ENCODE peak calls at places on chromosomes 13 and 19, in seven cellular contexts. V, U, D, X, L, H and K are unnamed samples.

GRCh38 chr19:3976495-3977241 is 5.8 kb upstream of the DAPK3 start:
- DNase-seq in X (no peak), H (no peak), L (no peak), D (no peak), V (no peak), U (peak; percentile 91), K (no peak)

GRCh38 chr19:29329460-29330134 is 116.6 kb upstream of the UQCRFS1 start:
- DNase-seq in X (no peak), D (no peak), V (no peak), U (no peak), H (no peak), L (no peak), K (no peak)

GRCh38 chr19:54209058-54209747 is 8.5 kb downstream of the RPS9 start:
- DNase-seq in D (no peak), V (no peak), U (no peak), H (no peak), L (no peak), X (peak; percentile 83), K (no peak)

GRCh38 chr19:6752257-6753177 is 13.0 kb downstream of the TRIP10 start:
- DNase-seq in V (no peak), H (no peak), L (no peak), D (no peak), X (peak; percentile 76), U (no peak), K (no peak)

GRCh38 chr13:45623516-45624090 is 8.1 kb upstream of the ERICH6B start:
- DNase-seq in X (no peak), D (no peak), V (no peak), H (peak; percentile 24), L (peak; percentile 30), U (no peak), K (no peak)

GRCh38 chr13:84925443-84925842 is 873.8 kb downstream of the SLITRK6 start:
- DNase-seq in U (no peak), L (peak; percentile 89), V (no peak), D (no peak), X (no peak), H (no peak), K (no peak)

GRCh38 chr19:30227661-30228112 is 144.5 kb upstream of the ZNF536 start:
- DNase-seq in U (peak; percentile 73), L (no peak), V (peak; percentile 22), X (peak; percentile 82), H (peak; percentile 41), D (no peak), K (no peak)

GRCh38 chr13:81987159-81987558 is 1646.2 kb upstream of the SPRY2 start:
- DNase-seq in D (no peak), U (no peak), V (no peak), X (no peak), H (no peak), L (peak; percentile 3), K (no peak)

GRCh38 chr13:29929062-29929847 is 78.8 kb upstream of the UBL3 start:
- DNase-seq in L (no peak), V (no peak), X (no peak), D (no peak), U (no peak), H (no peak), K (no peak)

GRCh38 chr19:2494084-2494446 is 18.1 kb downstream of the GADD45B start:
- DNase-seq in D (no peak), U (no peak), V (no peak), H (peak; percentile 72), X (no peak), L (no peak), K (no peak)

GRCh38 chr19:45340232-45340898 is at the start of gene KLC3:
- DNase-seq in L (peak; percentile 29), X (peak; percentile 68), V (no peak), U (no peak), H (no peak), D (peak; percentile 53), K (no peak)

GRCh38 chr19:23772668-23773063 is 14.0 kb upstream of the ZNF681 start:
- DNase-seq in D (no peak), L (no peak), H (no peak), U (no peak), X (no peak), V (no peak), K (no peak)

GRCh38 chr13:110811008-110811720 is 97.7 kb downstream of the ING1 start:
- DNase-seq in H (no peak), L (no peak), X (no peak), U (no peak), D (no peak), V (no peak), K (no peak)

GRCh38 chr19:23527797-23528196 is 132.5 kb upstream of the ZNF91 start:
- DNase-seq in L (no peak), X (no peak), V (no peak), U (no peak), D (no peak), H (no peak), K (no peak)

GRCh38 chr13:20182231-20182846 is 10.4 kb downstream of the GJB2 start:
- DNase-seq in L (peak; percentile 70), X (no peak), D (peak; percentile 62), H (peak; percentile 76), V (no peak), U (no peak), K (no peak)

GRCh38 chr13:24233351-24233901 is 72.9 kb downstream of the SPATA13 start:
- DNase-seq in X (no peak), V (peak; percentile 45), L (no peak), U (no peak), D (no peak), H (peak; percentile 64), K (no peak)

GRCh38 chr13:60051754-60052153 is 112.0 kb downstream of the DIAPH3 start:
- DNase-seq in X (no peak), L (no peak), H (no peak), V (no peak), U (no peak), D (no peak), K (no peak)

GRCh38 chr13:99307247-99307646 is at the start of gene GPR183:
- DNase-seq in H (peak; percentile 74), X (no peak), D (no peak), U (no peak), L (peak; percentile 30), V (no peak), K (no peak)

GRCh38 chr13:69423844-69424243 is 683.8 kb upstream of the ATXN8OS start:
- DNase-seq in U (no peak), X (no peak), H (no peak), L (no peak), V (no peak), D (no peak), K (no peak)

GRCh38 chr13:44969858-44970484 is 19.3 kb downstream of the NUFIP1 start:
- DNase-seq in H (peak; percentile 68), X (no peak), U (no peak), L (peak; percentile 51), D (no peak), V (no peak), K (peak; percentile 23)

GRCh38 chr19:719081-719512 is 10.4 kb downstream of the PALM start:
- DNase-seq in L (no peak), V (peak; percentile 84), X (no peak), D (no peak), H (peak; percentile 63), U (peak; percentile 82), K (no peak)

GRCh38 chr19:18848860-18849661 is 17.3 kb downstream of the UPF1 start:
- DNase-seq in D (no peak), L (no peak), X (peak; percentile 89), H (peak; percentile 56), V (peak; percentile 69), U (peak; percentile 85), K (no peak)

GRCh38 chr13:52051400-52051799 is 26.9 kb downstream of the UTP14C start:
- DNase-seq in X (no peak), D (no peak), V (no peak), U (no peak), H (no peak), L (no peak), K (no peak)

GRCh38 chr13:90757127-90757680 is 590.3 kb upstream of the MIR17HG start:
- DNase-seq in X (no peak), D (no peak), L (peak; percentile 3), V (no peak), U (no peak), H (peak; percentile 31), K (no peak)

DNA sequence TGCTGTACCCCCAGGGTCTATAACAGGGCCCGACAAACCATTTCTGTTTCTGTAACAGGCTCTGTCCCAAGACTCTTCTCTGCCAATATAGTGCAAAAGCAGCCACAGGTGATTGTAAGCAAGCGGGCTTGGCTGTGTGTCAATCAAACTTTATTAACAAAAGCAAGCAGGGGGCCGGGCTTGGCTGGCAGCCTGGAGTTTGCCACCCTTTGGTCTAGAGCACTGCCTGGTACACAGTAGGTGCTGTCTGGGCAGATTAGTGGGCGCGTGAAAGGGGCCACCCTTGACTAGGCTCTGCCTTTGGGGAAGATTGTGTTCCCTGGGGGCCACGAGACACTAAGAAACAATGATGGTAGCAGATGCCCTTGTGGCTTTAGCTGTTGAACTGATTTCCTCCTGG is 27.4 kb downstream of the CCL25 start:
- DNase-seq in D (no peak), V (no peak), L (no peak), X (no peak), U (no peak), H (no peak), K (no peak)
- H3K4me3 ChIP-seq in D (no peak overlapping the region), V (no peak overlapping the region), L (no peak overlapping the region), X (no peak overlapping the region), U (no peak overlapping the region), H (no peak overlapping the region), K (no peak overlapping the region)

GRCh38 chr13:75375329-75375728 is 106.6 kb downstream of the TBC1D4 start:
- DNase-seq in V (no peak), U (no peak), H (no peak), L (no peak), D (no peak), X (no peak), K (no peak)
- H3K4me3 ChIP-seq in V (no peak overlapping the region), U (no peak overlapping the region), H (no peak overlapping the region), L (no peak overlapping the region), D (no peak overlapping the region), X (no peak overlapping the region), K (no peak overlapping the region)

DNA sequence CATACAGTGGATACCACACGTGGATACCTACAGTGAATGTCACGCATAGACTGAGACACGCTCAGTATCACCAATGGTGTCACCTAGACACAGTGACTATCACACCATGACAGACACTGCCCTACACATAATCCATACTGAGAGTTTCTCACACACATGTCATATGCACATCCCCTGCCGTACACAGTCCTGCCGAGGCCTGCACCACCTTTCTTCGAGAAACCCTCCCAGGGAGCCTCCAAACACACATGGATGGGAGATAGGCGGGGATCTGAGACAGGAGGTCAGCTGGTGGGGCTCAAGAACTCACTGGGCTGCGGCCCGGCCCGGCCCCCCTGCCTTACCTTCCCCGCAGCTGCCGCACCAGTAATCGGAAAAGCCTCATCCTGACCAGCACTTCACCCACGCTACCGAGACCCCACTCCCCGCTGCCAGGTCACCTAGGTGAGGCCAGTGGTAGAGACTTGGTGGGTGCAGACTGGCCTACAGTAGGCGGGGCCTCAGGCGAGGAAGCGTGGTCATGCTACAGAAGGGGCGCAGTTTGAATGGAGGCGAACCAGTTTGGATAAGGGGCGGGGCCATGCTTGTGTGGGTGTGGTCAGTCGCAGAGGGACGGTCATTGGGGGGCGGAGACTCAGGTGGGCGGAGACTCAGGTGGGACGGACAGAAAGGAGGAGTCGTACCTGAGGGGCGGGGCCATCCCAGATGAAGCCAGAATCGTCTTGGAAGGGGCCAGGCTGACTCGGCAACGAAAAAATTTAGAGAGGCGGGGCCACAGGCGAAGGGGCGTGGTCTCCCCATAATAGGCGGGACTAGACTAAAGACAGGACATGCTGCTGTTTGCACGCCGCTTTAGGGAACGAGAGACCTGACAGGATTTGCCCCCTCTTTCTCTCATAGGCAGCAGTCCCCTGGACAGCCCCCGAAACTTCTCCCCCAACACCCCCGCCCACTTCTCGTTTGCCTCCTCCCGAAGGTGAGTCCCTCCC is 2.1 kb downstream of the MAST1 start:
- DNase-seq in X (no peak), V (peak; percentile 44), L (peak; percentile 83), U (no peak), D (no peak), H (peak; percentile 53), K (peak; percentile 20)
- H3K4me3 ChIP-seq in X (no peak overlapping the region), V (no peak overlapping the region), L (peak overlapping the region; percentile 22), U (peak overlapping the region; percentile 4), D (no peak overlapping the region), H (peak overlapping the region; percentile 45), K (peak overlapping the region; percentile 40)

GRCh38 chr13:50636007-50636704 is 207.3 kb downstream of the DLEU7 start:
- DNase-seq in U (no peak), V (peak; percentile 18), X (no peak), D (no peak), H (no peak), L (no peak), K (no peak)
- H3K4me3 ChIP-seq in U (no peak overlapping the region), V (no peak overlapping the region), X (no peak overlapping the region), D (no peak overlapping the region), H (no peak overlapping the region), L (no peak overlapping the region), K (no peak overlapping the region)